ENCODE peak calls at places on chromosome 18, in eight cellular contexts. B is fibroblast of pulmonary artery, G is GM13976, T is PC-3, Z is dorsolateral prefrontal cortex, X is endothelial cell, Q is lower lobe of right lung, J is MCF 10A. E is an unnamed sample.

GRCh38 chr18:74631242-74632087 is 33.8 kb downstream of the ZNF407 start:
- DNase-seq in B (peak; percentile 84), G (no peak), T (no peak), Z (no peak), X (no peak), Q (no peak), J (peak; percentile 8), E (peak; percentile 32)

GRCh38 chr18:72866901-72867701 is 686 bp downstream of the NETO1 start:
- DNase-seq in B (no peak), G (peak; percentile 47), T (no peak), Z (no peak), X (peak; percentile 50), Q (no peak), J (no peak), E (peak; percentile 21)

GRCh38 chr18:46325836-46326235 is 221.7 kb downstream of the HAUS1 start:
- DNase-seq in B (no peak), G (no peak), T (no peak), Z (no peak), X (no peak), Q (no peak), J (no peak), E (peak; percentile 51)

GRCh38 chr18:12035481-12035880 is 54.2 kb downstream of the IMPA2 start:
- DNase-seq in B (no peak), G (no peak), T (no peak), Z (no peak), X (no peak), Q (no peak), J (no peak), E (no peak)

GRCh38 chr18:72013512-72013911 is 530.6 kb downstream of the CBLN2 start:
- DNase-seq in B (no peak), G (no peak), T (peak; percentile 50), Z (no peak), X (no peak), Q (no peak), J (peak; percentile 44), E (peak; percentile 4)

GRCh38 chr18:3426074-3426473 is 23.9 kb upstream of the TGIF1 start:
- DNase-seq in B (no peak), G (no peak), T (no peak), Z (no peak), X (no peak), Q (no peak), J (no peak), E (no peak)

GRCh38 chr18:75255113-75255512 is 44.5 kb downstream of the TSHZ1 start:
- DNase-seq in B (no peak), G (no peak), T (no peak), Z (no peak), X (no peak), Q (no peak), J (no peak), E (no peak)

GRCh38 chr18:33034941-33035340 is 262.1 kb upstream of the KLHL14 start:
- DNase-seq in B (peak; percentile 3), G (no peak), T (peak; percentile 1), Z (no peak), X (no peak), Q (no peak), J (no peak), E (no peak)

GRCh38 chr18:66734451-66734850 is 130.6 kb upstream of the CDH19 start:
- DNase-seq in B (peak; percentile 16), G (no peak), T (peak; percentile 46), Z (no peak), X (no peak), Q (no peak), J (no peak), E (peak; percentile 30)

GRCh38 chr18:56200381-56200831 is 438.0 kb downstream of the TXNL1 start:
- DNase-seq in B (peak; percentile 68), G (no peak), T (peak; percentile 64), Z (no peak), X (no peak), Q (no peak), J (peak; percentile 37), E (peak; percentile 58)

GRCh38 chr18:10232062-10232461 is 222.4 kb upstream of the APCDD1 start:
- DNase-seq in B (no peak), G (no peak), T (no peak), Z (no peak), X (no peak), Q (no peak), J (no peak), E (no peak)

GRCh38 chr18:67672142-67672541 is 155.6 kb upstream of the DSEL start:
- DNase-seq in B (no peak), G (no peak), T (peak; percentile 16), Z (no peak), X (no peak), Q (no peak), J (peak; percentile 30), E (peak; percentile 68)

GRCh38 chr18:66439670-66440069 is 164.2 kb downstream of the CDH19 start:
- DNase-seq in B (no peak), G (no peak), T (no peak), Z (no peak), X (no peak), Q (no peak), J (no peak), E (no peak)

GRCh38 chr18:47953471-47953931 is 23.0 kb upstream of the SMAD2 start:
- DNase-seq in B (peak; percentile 64), G (peak; percentile 18), T (peak; percentile 11), Z (peak; percentile 70), X (no peak), Q (peak; percentile 52), J (peak; percentile 81), E (peak; percentile 67)

GRCh38 chr18:49359732-49360444 is 100.6 kb downstream of the DYM start:
- DNase-seq in B (peak; percentile 66), G (peak; percentile 25), T (no peak), Z (no peak), X (no peak), Q (no peak), J (no peak), E (peak; percentile 12)

GRCh38 chr18:10353791-10354190 is 100.6 kb upstream of the APCDD1 start:
- DNase-seq in B (peak; percentile 33), G (no peak), T (peak; percentile 13), Z (no peak), X (no peak), Q (no peak), J (peak; percentile 25), E (peak; percentile 74)

GRCh38 chr18:79806976-79807841 is 9.5 kb downstream of the KCNG2 start:
- DNase-seq in B (no peak), G (no peak), T (no peak), Z (no peak), X (no peak), Q (no peak), J (no peak), E (no peak)

GRCh38 chr18:5628512-5629255 is 84.9 kb upstream of the EPB41L3 start:
- DNase-seq in B (peak; percentile 35), G (peak; percentile 64), T (peak; percentile 8), Z (peak; percentile 46), X (peak; percentile 38), Q (peak; percentile 76), J (no peak), E (peak; percentile 4)

GRCh38 chr18:58583569-58583968 is 45.3 kb downstream of the ALPK2 start:
- DNase-seq in B (no peak), G (no peak), T (no peak), Z (no peak), X (no peak), Q (no peak), J (no peak), E (no peak)

GRCh38 chr18:77113361-77114069 is 19.1 kb downstream of the MBP start:
- DNase-seq in B (no peak), G (no peak), T (no peak), Z (no peak), X (no peak), Q (no peak), J (no peak), E (no peak)

GRCh38 chr18:58241877-58242276 is 197.9 kb downstream of the NEDD4L start:
- DNase-seq in B (peak; percentile 74), G (no peak), T (peak; percentile 22), Z (no peak), X (no peak), Q (no peak), J (peak; percentile 84), E (peak; percentile 80)

GRCh38 chr18:79962311-79962710 is 2.1 kb upstream of the HSBP1L1 start:
- DNase-seq in B (no peak), G (no peak), T (peak; percentile 87), Z (no peak), X (no peak), Q (peak; percentile 84), J (no peak), E (peak; percentile 83)

GRCh38 chr18:24536834-24537233 is 76.4 kb downstream of the HRH4 start:
- DNase-seq in B (no peak), G (no peak), T (no peak), Z (no peak), X (no peak), Q (no peak), J (no peak), E (no peak)
- TF ChIP-seq CTCF in B (no peak), G (no peak), T (no peak), Z (no peak), X (no peak), Q (no peak), J (no peak), E (no peak)

DNA sequence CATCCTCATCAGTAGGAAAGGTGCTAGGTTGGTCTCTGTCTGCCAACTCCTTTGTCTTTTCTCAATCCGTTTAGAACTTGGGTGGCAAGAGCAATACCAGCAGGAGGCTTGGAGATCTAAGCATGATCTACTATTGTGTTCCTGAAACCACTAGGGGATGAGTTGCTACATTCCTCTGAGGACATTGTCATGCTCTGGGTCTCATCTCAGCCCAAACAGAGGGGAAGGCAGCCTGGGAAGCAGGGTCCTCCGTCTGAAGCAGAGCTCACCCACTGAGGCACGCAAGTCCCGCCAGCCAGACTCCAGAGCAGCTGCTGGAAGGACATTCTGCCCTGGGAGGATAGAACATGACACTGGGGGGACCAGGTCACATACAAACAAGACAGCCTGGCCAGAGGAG is 162.9 kb downstream of the MTCL1 start:
- DNase-seq in B (no peak), G (no peak), T (no peak), Z (no peak), X (no peak), Q (no peak), J (no peak), E (no peak)
- TF ChIP-seq CTCF in B (no peak), G (no peak), T (no peak), Z (no peak), X (no peak), Q (no peak), J (no peak), E (no peak)

GRCh38 chr18:36828630-36829361 is at the start of the genes KIAA1328 and TPGS2:
- DNase-seq in B (peak; percentile 89), G (peak; percentile 94), T (peak; percentile 65), Z (peak; percentile 83), X (peak; percentile 84), Q (peak; percentile 91), J (peak; percentile 78), E (peak; percentile 89)
- TF ChIP-seq CTCF in B (peak; percentile 24), G (peak; percentile 58), T (no peak), Z (peak; percentile 55), X (no peak), Q (peak; percentile 56), J (peak; percentile 39), E (peak; percentile 19)

GRCh38 chr18:60966876-60967275 is 366.4 kb upstream of the CDH20 start:
- DNase-seq in B (peak; percentile 46), G (no peak), T (no peak), Z (no peak), X (no peak), Q (no peak), J (no peak), E (no peak)

GRCh38 chr18:60962629-60963028 is 370.6 kb upstream of the CDH20 start:
- DNase-seq in B (no peak), G (no peak), T (no peak), Z (no peak), X (no peak), Q (no peak), J (no peak), E (no peak)

GRCh38 chr18:60965856-60966255 is 367.4 kb upstream of the CDH20 start:
- DNase-seq in B (peak; percentile 13), G (no peak), T (no peak), Z (no peak), X (no peak), Q (no peak), J (no peak), E (peak; percentile 9)
- TF ChIP-seq CTCF in B (no peak), G (no peak), T (no peak), Z (no peak), X (no peak), Q (no peak), J (no peak), E (no peak)

E was measured in epithelial cell of esophagus.